ENCODE peak calls at places on chromosomes 4 and X, in five cellular contexts. C, F, Q, Z and Y are unnamed samples.
A peak's percentile ranks its signal among the peaks of the same experiment; 100 is the strongest.

GRCh38 chr4:103397527-103397926 is 199.4 kb upstream of the CENPE start:
- ATAC-seq in F (no peak), C (no peak), Q (no peak), Z (no peak), Y (no peak)

GRCh38 chr4:23945521-23946017 is 55.7 kb upstream of the PPARGC1A start:
- ATAC-seq in Q (no peak), C (peak; percentile 51), Z (no peak), F (no peak), Y (no peak)

GRCh38 chr4:184408021-184408710 is 66.2 kb downstream of the IRF2 start:
- ATAC-seq in Q (peak; percentile 75), C (no peak), Z (no peak), F (no peak), Y (peak; percentile 84)

GRCh38 chr4:7189475-7190277 is 2.7 kb upstream of the SORCS2 start:
- ATAC-seq in F (no peak), Z (peak; percentile 18), C (no peak), Q (peak; percentile 32), Y (no peak)

GRCh38 chr4:6200922-6201362 is 593 bp upstream of the JAKMIP1 start:
- ATAC-seq in F (peak; percentile 11), C (no peak), Z (no peak), Q (no peak), Y (peak; percentile 29)

GRCh38 chrX:4936315-4936714 is 1222.9 kb upstream of the PRKX start:
- ATAC-seq in Z (no peak), Q (no peak), F (no peak), C (no peak), Y (no peak)

GRCh38 chrX:56385336-56385735 is 153.2 kb downstream of the KLF8 start:
- ATAC-seq in F (peak; percentile 90), Z (no peak), Q (no peak), C (no peak), Y (peak; percentile 30)

GRCh38 chr4:168593399-168593798 is 96.5 kb downstream of the PALLD start:
- ATAC-seq in Z (no peak), Q (no peak), C (no peak), F (no peak), Y (no peak)

GRCh38 chrX:129772796-129773431 is 6.8 kb upstream of the SASH3 start:
- ATAC-seq in C (peak; percentile 48), Q (peak; percentile 25), F (no peak), Z (peak; percentile 65), Y (peak; percentile 64)